ENCODE peak calls at places on chromosomes 3 and 15, in six cellular contexts. One of them, this sample, is unnamed.

GRCh38 chr15:29102911-29103824 is 166.5 kb downstream of the NSMCE3 start:
- DNase-seq in breast epithelium: no peak
- DNase-seq in heart left ventricle: peak
- DNase-seq in prostate gland: no peak
- DNase-seq in AG04450: no peak
- DNase-seq in cardiac fibroblast: peak
- DNase-seq in this sample: no peak

GRCh38 chr15:61112231-61112630 is 116.9 kb downstream of the RORA start:
- DNase-seq in prostate gland: no peak
- DNase-seq in cardiac fibroblast: no peak
- DNase-seq in breast epithelium: no peak
- DNase-seq in AG04450: no peak
- DNase-seq in heart left ventricle: no peak
- DNase-seq in this sample: no peak

GRCh38 chr3:111910806-111911205 is 51.7 kb downstream of the PHLDB2 start:
- DNase-seq in AG04450: no peak
- DNase-seq in heart left ventricle: no peak
- DNase-seq in breast epithelium: no peak
- DNase-seq in cardiac fibroblast: peak
- DNase-seq in prostate gland: no peak
- DNase-seq in this sample: no peak

GRCh38 chr15:31390777-31391486 is 64.3 kb downstream of the KLF13 start:
- DNase-seq in heart left ventricle: no peak
- DNase-seq in prostate gland: no peak
- DNase-seq in cardiac fibroblast: no peak
- DNase-seq in breast epithelium: no peak
- DNase-seq in AG04450: no peak
- DNase-seq in this sample: no peak

GRCh38 chr15:90013503-90013937 is 12.4 kb downstream of the ZNF710 start:
- DNase-seq in breast epithelium: no peak
- DNase-seq in heart left ventricle: no peak
- DNase-seq in AG04450: no peak
- DNase-seq in prostate gland: no peak
- DNase-seq in cardiac fibroblast: no peak
- DNase-seq in this sample: no peak

GRCh38 chr15:66008920-66009572 is 139.8 kb downstream of the RAB11A start:
- DNase-seq in prostate gland: no peak
- DNase-seq in cardiac fibroblast: no peak
- DNase-seq in heart left ventricle: no peak
- DNase-seq in AG04450: no peak
- DNase-seq in breast epithelium: no peak
- DNase-seq in this sample: no peak

GRCh38 chr3:57624801-57625200 is 27.7 kb upstream of the ARF4 start:
- DNase-seq in cardiac fibroblast: no peak
- DNase-seq in prostate gland: no peak
- DNase-seq in AG04450: no peak
- DNase-seq in heart left ventricle: no peak
- DNase-seq in breast epithelium: no peak
- DNase-seq in this sample: no peak

GRCh38 chr3:106862067-106862466 is 515.2 kb upstream of the CCDC54 start:
- DNase-seq in cardiac fibroblast: peak
- DNase-seq in prostate gland: no peak
- DNase-seq in heart left ventricle: no peak
- DNase-seq in AG04450: no peak
- DNase-seq in breast epithelium: no peak
- DNase-seq in this sample: no peak

GRCh38 chr3:42652251-42652610 is 1.3 kb upstream of the ZBTB47 start:
- DNase-seq in AG04450: no peak
- DNase-seq in prostate gland: no peak
- DNase-seq in breast epithelium: no peak
- DNase-seq in cardiac fibroblast: no peak
- DNase-seq in heart left ventricle: no peak
- DNase-seq in this sample: no peak

GRCh38 chr3:151086484-151087456 is 1.3 kb downstream of the MED12L start:
- DNase-seq in prostate gland: peak
- DNase-seq in cardiac fibroblast: peak
- DNase-seq in heart left ventricle: peak
- DNase-seq in AG04450: peak
- DNase-seq in breast epithelium: peak
- DNase-seq in this sample: peak

GRCh38 chr3:17424137-17424536 is 318.3 kb downstream of the TBC1D5 start:
- DNase-seq in breast epithelium: no peak
- DNase-seq in prostate gland: no peak
- DNase-seq in AG04450: no peak
- DNase-seq in heart left ventricle: no peak
- DNase-seq in cardiac fibroblast: peak
- DNase-seq in this sample: no peak

GRCh38 chr3:105388199-105388598 is 21.5 kb downstream of the ALCAM start:
- DNase-seq in cardiac fibroblast: no peak
- DNase-seq in heart left ventricle: no peak
- DNase-seq in AG04450: no peak
- DNase-seq in prostate gland: no peak
- DNase-seq in breast epithelium: no peak
- DNase-seq in this sample: no peak

GRCh38 chr3:179323197-179323901 is 518 bp downstream of the ZNF639 start:
- DNase-seq in prostate gland: peak
- DNase-seq in heart left ventricle: peak
- DNase-seq in AG04450: no peak
- DNase-seq in cardiac fibroblast: peak
- DNase-seq in breast epithelium: peak
- DNase-seq in this sample: peak

GRCh38 chr3:194938845-194939531 is 253.3 kb downstream of the FAM43A start:
- DNase-seq in breast epithelium: no peak
- DNase-seq in cardiac fibroblast: peak
- DNase-seq in heart left ventricle: no peak
- DNase-seq in AG04450: no peak
- DNase-seq in prostate gland: no peak
- DNase-seq in this sample: no peak

GRCh38 chr15:30922469-30923311 is 19.0 kb downstream of the FAN1 start:
- DNase-seq in cardiac fibroblast: peak
- DNase-seq in prostate gland: no peak
- DNase-seq in breast epithelium: no peak
- DNase-seq in heart left ventricle: no peak
- DNase-seq in AG04450: no peak
- DNase-seq in this sample: no peak

GRCh38 chr3:194273396-194274310 is 77.5 kb downstream of the CPN2 start:
- DNase-seq in heart left ventricle: no peak
- DNase-seq in breast epithelium: no peak
- DNase-seq in cardiac fibroblast: no peak
- DNase-seq in prostate gland: no peak
- DNase-seq in AG04450: no peak
- DNase-seq in this sample: no peak

GRCh38 chr3:33883538-33884203 is 85.2 kb downstream of the PDCD6IP start:
- DNase-seq in AG04450: no peak
- DNase-seq in breast epithelium: no peak
- DNase-seq in prostate gland: no peak
- DNase-seq in heart left ventricle: no peak
- DNase-seq in cardiac fibroblast: peak
- DNase-seq in this sample: peak

GRCh38 chr3:194638991-194639605 is 5.9 kb upstream of the TMEM44 start:
- DNase-seq in breast epithelium: no peak
- DNase-seq in prostate gland: no peak
- DNase-seq in heart left ventricle: no peak
- DNase-seq in cardiac fibroblast: no peak
- DNase-seq in AG04450: no peak
- DNase-seq in this sample: no peak

DNA sequence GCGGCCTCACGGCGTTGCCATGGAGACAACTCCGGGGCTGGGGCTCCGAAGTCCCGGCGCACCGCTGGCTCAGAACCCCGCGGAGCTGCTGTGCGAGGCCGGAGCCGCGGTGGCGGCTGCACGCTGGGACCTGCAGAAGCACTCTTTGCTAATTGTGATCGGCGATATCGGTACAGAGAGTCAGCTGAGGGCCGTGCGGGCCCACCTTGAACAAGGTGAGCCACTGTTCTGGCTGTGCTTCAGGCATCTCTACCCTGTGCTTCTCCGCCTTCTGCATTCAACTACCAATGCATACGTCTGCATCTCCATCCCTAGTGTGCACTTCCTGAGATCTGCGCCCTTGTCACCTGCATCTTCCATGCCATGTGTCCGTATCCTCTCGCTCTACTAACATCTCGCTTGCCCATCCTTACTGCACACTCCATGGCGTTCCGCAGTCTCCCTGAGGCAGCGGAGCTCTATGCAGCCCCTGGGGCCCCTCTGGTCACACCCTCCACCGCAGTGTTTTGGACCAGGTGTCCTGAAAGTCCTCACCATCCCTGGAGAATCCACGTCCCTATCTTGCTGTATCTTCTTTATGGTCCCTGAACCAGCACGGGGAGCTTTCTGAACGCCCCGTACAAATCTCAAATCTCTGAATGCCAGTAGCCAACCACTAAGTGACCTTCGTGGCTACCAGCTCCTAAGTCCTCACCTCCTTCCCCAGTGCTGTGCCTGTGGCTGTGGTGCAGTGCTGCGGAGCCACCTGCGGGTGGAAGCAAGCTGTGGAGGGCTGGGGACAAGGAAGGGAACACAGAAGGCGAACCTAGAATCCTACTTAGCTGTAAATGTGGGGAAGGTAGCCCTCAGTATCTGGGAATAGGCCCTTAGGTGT is 6.2 kb upstream of the MAP1A start:
- DNase-seq in breast epithelium: no peak
- DNase-seq in prostate gland: no peak
- DNase-seq in heart left ventricle: no peak
- DNase-seq in AG04450: no peak
- DNase-seq in cardiac fibroblast: no peak
- DNase-seq in this sample: no peak
- TF ChIP-seq CTCF in breast epithelium: no peak
- TF ChIP-seq CTCF in prostate gland: no peak
- TF ChIP-seq CTCF in heart left ventricle: no peak
- TF ChIP-seq CTCF in AG04450: peak
- TF ChIP-seq CTCF in cardiac fibroblast: peak
- TF ChIP-seq CTCF in this sample: no peak

DNA sequence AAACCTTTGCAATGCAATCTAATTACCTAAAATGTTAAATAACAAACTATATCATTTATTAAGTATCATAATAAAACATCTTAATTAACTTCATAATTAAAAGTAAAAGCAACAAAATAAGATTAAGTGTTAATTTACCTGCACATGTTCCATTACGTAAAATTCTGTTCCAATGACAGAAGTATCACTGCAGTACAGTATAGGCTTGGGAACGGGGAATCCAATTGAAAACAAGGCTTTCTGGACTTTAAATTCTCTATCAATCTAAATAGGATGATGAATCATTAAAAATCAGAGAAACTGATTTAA is 17.1 kb downstream of the ACAD11 start:
- DNase-seq in AG04450: no peak
- DNase-seq in breast epithelium: no peak
- DNase-seq in prostate gland: no peak
- DNase-seq in cardiac fibroblast: no peak
- DNase-seq in heart left ventricle: no peak
- DNase-seq in this sample: no peak
- TF ChIP-seq CTCF in AG04450: no peak
- TF ChIP-seq CTCF in breast epithelium: no peak
- TF ChIP-seq CTCF in prostate gland: no peak
- TF ChIP-seq CTCF in cardiac fibroblast: no peak
- TF ChIP-seq CTCF in heart left ventricle: no peak
- TF ChIP-seq CTCF in this sample: peak

GRCh38 chr3:126753191-126754160 is 49.4 kb downstream of the CHCHD6 start:
- DNase-seq in AG04450: peak
- DNase-seq in prostate gland: peak
- DNase-seq in heart left ventricle: no peak
- DNase-seq in cardiac fibroblast: peak
- DNase-seq in breast epithelium: no peak
- DNase-seq in this sample: no peak
- TF ChIP-seq CTCF in AG04450: no peak
- TF ChIP-seq CTCF in prostate gland: no peak
- TF ChIP-seq CTCF in heart left ventricle: no peak
- TF ChIP-seq CTCF in cardiac fibroblast: no peak
- TF ChIP-seq CTCF in breast epithelium: no peak
- TF ChIP-seq CTCF in this sample: no peak

GRCh38 chr3:52480768-52481715 is 14.1 kb upstream of the STAB1 start:
- DNase-seq in breast epithelium: no peak
- DNase-seq in AG04450: no peak
- DNase-seq in cardiac fibroblast: no peak
- DNase-seq in prostate gland: no peak
- DNase-seq in heart left ventricle: peak
- DNase-seq in this sample: no peak

GRCh38 chr3:52483081-52483480 is 12.1 kb upstream of the STAB1 start:
- DNase-seq in prostate gland: no peak
- DNase-seq in heart left ventricle: peak
- DNase-seq in AG04450: no peak
- DNase-seq in breast epithelium: no peak
- DNase-seq in cardiac fibroblast: no peak
- DNase-seq in this sample: no peak

GRCh38 chr3:52483577-52484495 is 11.3 kb upstream of the STAB1 start:
- DNase-seq in cardiac fibroblast: peak
- DNase-seq in heart left ventricle: peak
- DNase-seq in prostate gland: peak
- DNase-seq in AG04450: peak
- DNase-seq in breast epithelium: no peak
- DNase-seq in this sample: no peak

GRCh38 chr3:52479876-52480575 is 15.1 kb upstream of the STAB1 start:
- DNase-seq in cardiac fibroblast: no peak
- DNase-seq in prostate gland: no peak
- DNase-seq in heart left ventricle: peak
- DNase-seq in AG04450: no peak
- DNase-seq in breast epithelium: no peak
- DNase-seq in this sample: no peak

DNA sequence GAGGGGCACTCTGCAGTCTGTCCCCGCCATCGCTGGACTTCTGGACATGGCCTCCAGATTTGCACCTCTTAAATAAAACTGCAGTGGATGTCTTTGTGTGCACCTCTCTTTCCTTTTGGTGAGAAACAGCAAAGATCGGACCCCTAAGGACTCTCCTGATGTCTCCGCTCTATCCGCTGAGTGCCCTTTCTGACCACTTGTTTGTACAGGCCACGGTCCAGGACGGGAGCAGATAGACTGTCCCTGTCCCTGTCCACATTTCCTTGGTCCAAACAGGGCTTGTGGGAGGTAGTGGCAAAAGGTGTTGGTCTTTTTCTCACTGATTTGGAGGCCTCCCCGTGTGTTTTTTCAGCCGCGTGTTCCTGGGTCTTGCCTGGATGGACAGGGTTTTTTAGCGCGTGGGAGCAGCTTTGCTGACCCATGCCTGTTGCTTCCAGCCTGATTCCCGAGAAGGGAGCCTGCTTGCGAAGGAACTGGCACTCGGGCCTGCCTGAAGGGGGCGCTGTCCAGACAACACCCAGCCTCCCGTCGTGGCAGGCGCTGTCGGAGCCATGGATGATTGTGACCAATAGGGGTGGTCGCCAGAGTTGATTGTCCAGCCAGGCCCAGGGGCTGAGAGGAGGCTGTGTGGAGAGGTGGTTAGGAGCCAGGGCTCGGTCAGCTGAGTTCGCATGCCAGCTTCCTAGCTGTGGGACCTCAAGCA is 13.2 kb upstream of the STAB1 start:
- DNase-seq in AG04450: no peak
- DNase-seq in cardiac fibroblast: peak
- DNase-seq in breast epithelium: no peak
- DNase-seq in prostate gland: no peak
- DNase-seq in heart left ventricle: peak
- DNase-seq in this sample: no peak
- TF ChIP-seq CTCF in AG04450: peak
- TF ChIP-seq CTCF in cardiac fibroblast: peak
- TF ChIP-seq CTCF in breast epithelium: no peak
- TF ChIP-seq CTCF in prostate gland: peak
- TF ChIP-seq CTCF in heart left ventricle: peak
- TF ChIP-seq CTCF in this sample: peak